ENCODE peak calls at places on chromosomes 4 and X, in six cellular contexts. C is AG10803, U is BE2C, R is uterus, Y is heart right ventricle, Z is choroid plexus epithelial cell. K is an unnamed sample.

GRCh38 chr4:115711575-115711974 is 598.2 kb upstream of the NDST4 start:
- DNase-seq in C (no peak), U (no peak), R (no peak), Y (no peak), Z (no peak), K (no peak)

GRCh38 chrX:11472381-11472780 is 179.2 kb downstream of the AMELX start:
- DNase-seq in C (no peak), U (no peak), R (no peak), Y (no peak), Z (no peak), K (peak; percentile 32)

GRCh38 chr4:91935217-91935616 is 368.5 kb upstream of the GRID2 start:
- DNase-seq in C (no peak), U (no peak), R (no peak), Y (no peak), Z (no peak), K (no peak)

GRCh38 chr4:113086172-113086695 is 36.8 kb downstream of the ANK2 start:
- DNase-seq in C (no peak), U (no peak), R (no peak), Y (no peak), Z (peak; percentile 3), K (no peak)

GRCh38 chr4:15034071-15034764 is 31.9 kb downstream of the CPEB2 start:
- DNase-seq in C (peak; percentile 42), U (peak; percentile 42), R (no peak), Y (peak; percentile 13), Z (peak; percentile 56), K (no peak)

GRCh38 chr4:109631709-109632108 is 71.5 kb downstream of the CASP6 start:
- DNase-seq in C (no peak), U (no peak), R (peak; percentile 38), Y (peak; percentile 8), Z (peak; percentile 57), K (no peak)

GRCh38 chr4:174948826-174949225 is 30.7 kb downstream of the ADAM29 start:
- DNase-seq in C (no peak), U (no peak), R (no peak), Y (no peak), Z (no peak), K (no peak)

GRCh38 chrX:154818916-154819770 is 13.9 kb upstream of the MPP1 start:
- DNase-seq in C (no peak), U (no peak), R (no peak), Y (no peak), Z (no peak), K (no peak)

GRCh38 chr4:76216975-76217814 is 3.6 kb upstream of the SCARB2 start:
- DNase-seq in C (no peak), U (no peak), R (no peak), Y (no peak), Z (no peak), K (no peak)

GRCh38 chr4:88291003-88291402 is 6.6 kb upstream of the PPM1K start:
- DNase-seq in C (no peak), U (no peak), R (peak; percentile 58), Y (peak; percentile 42), Z (peak; percentile 77), K (peak; percentile 36)

GRCh38 chr4:3462321-3462789 is 751 bp upstream of the DOK7 start:
- DNase-seq in C (no peak), U (no peak), R (no peak), Y (no peak), Z (no peak), K (no peak)

GRCh38 chr4:2254665-2255500 is 7.0 kb downstream of the MXD4 start:
- DNase-seq in C (no peak), U (peak; percentile 3), R (peak; percentile 13), Y (peak; percentile 3), Z (no peak), K (no peak)

GRCh38 chr4:145436114-145436513 is 45.5 kb upstream of the SMAD1 start:
- DNase-seq in C (no peak), U (no peak), R (no peak), Y (no peak), Z (no peak), K (no peak)

GRCh38 chrX:19862634-19863236 is 24.7 kb downstream of the SH3KBP1 start:
- DNase-seq in C (no peak), U (no peak), R (no peak), Y (no peak), Z (no peak), K (no peak)

GRCh38 chr4:92328095-92328494 is 24.3 kb downstream of the GRID2 start:
- DNase-seq in C (no peak), U (no peak), R (no peak), Y (no peak), Z (no peak), K (no peak)

GRCh38 chr4:158673633-158674032 is 1.5 kb downstream of the ETFDH start:
- DNase-seq in C (no peak), U (no peak), R (no peak), Y (no peak), Z (no peak), K (no peak)

GRCh38 chrX:125003746-125004446 is 315.8 kb upstream of the TEX13C start:
- DNase-seq in C (no peak), U (no peak), R (no peak), Y (no peak), Z (no peak), K (no peak)

GRCh38 chr4:101678180-101678579 is 112.3 kb upstream of the BANK1 start:
- DNase-seq in C (peak; percentile 5), U (no peak), R (no peak), Y (no peak), Z (no peak), K (no peak)

GRCh38 chr4:38119663-38120374 is 159.6 kb downstream of the PTTG2 start:
- DNase-seq in C (peak; percentile 64), U (no peak), R (no peak), Y (peak; percentile 49), Z (peak; percentile 87), K (peak; percentile 88)

GRCh38 chr4:139154134-139154421 is 22.9 kb downstream of the ELF2 start:
- DNase-seq in C (no peak), U (no peak), R (no peak), Y (no peak), Z (no peak), K (no peak)
- H3K4me3 ChIP-seq in C (no peak overlapping the region), U (no peak overlapping the region), R (no peak overlapping the region), Y (no peak overlapping the region), Z (no peak overlapping the region), K (no peak overlapping the region)

GRCh38 chr4:80107374-80107773 is 34.3 kb upstream of the ANTXR2 start:
- DNase-seq in C (no peak), U (no peak), R (no peak), Y (no peak), Z (peak; percentile 7), K (peak; percentile 43)

GRCh38 chr4:80113615-80114014 is 40.6 kb upstream of the ANTXR2 start:
- DNase-seq in C (no peak), U (no peak), R (no peak), Y (no peak), Z (no peak), K (no peak)

GRCh38 chr4:80112236-80112635 is 39.2 kb upstream of the ANTXR2 start:
- DNase-seq in C (peak; percentile 88), U (no peak), R (peak; percentile 20), Y (peak; percentile 19), Z (peak; percentile 22), K (no peak)

GRCh38 chr4:80114732-80115265 is 41.8 kb upstream of the ANTXR2 start:
- DNase-seq in C (no peak), U (no peak), R (no peak), Y (no peak), Z (no peak), K (no peak)

GRCh38 chr4:80111276-80111675 is 38.2 kb upstream of the ANTXR2 start:
- DNase-seq in C (no peak), U (no peak), R (no peak), Y (no peak), Z (no peak), K (no peak)
- TF ChIP-seq CTCF in C (no peak), U (no peak), R (no peak), Y (no peak), Z (no peak), K (no peak)

GRCh38 chr4:67885727-67886126 is 1.9 kb upstream of the TMPRSS11D start:
- DNase-seq in C (peak; percentile 85), U (no peak), R (no peak), Y (no peak), Z (peak; percentile 69), K (peak; percentile 91)

GRCh38 chr4:67881226-67881625 is 2.6 kb downstream of the TMPRSS11D start:
- DNase-seq in C (peak; percentile 4), U (no peak), R (no peak), Y (no peak), Z (no peak), K (no peak)

GRCh38 chr4:67883463-67883862 is 339 bp downstream of the TMPRSS11D start:
- DNase-seq in C (no peak), U (no peak), R (no peak), Y (no peak), Z (no peak), K (no peak)

GRCh38 chr4:67883902-67884301 is at the start of gene TMPRSS11D:
- DNase-seq in C (no peak), U (no peak), R (no peak), Y (no peak), Z (no peak), K (no peak)

DNA sequence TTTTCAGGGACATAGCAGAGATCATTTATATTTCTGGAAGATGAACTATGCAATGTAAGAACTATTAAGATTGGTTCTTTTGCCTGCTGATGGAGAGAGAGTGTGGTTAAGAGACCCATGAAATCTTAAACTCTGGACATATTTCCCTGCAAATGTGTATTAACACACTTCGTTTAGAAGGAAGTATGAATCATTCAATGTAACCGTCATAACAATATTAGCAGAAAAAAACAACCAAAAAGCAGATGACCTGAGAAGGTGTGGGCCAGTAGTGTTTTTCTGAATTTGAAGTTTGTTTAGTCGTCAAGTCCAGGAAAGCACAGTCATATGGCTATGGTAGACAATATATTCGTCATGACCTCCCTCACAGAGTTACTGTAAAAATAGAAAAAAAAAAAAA is 2.5 kb upstream of the TMPRSS11D start:
- DNase-seq in C (no peak), U (no peak), R (no peak), Y (no peak), Z (peak; percentile 54), K (peak; percentile 58)
- H3K4me3 ChIP-seq in C (no peak overlapping the region), U (no peak overlapping the region), R (no peak overlapping the region), Y (no peak overlapping the region), Z (no peak overlapping the region), K (no peak overlapping the region)

GRCh38 chrX:16144420-16144819 is 21.1 kb downstream of the GRPR start:
- DNase-seq in C (peak; percentile 13), U (no peak), R (no peak), Y (no peak), Z (no peak), K (no peak)
- TF ChIP-seq CTCF in C (no peak), U (no peak), R (no peak), Y (no peak), Z (no peak), K (no peak)

GRCh38 chr4:154998773-154999172 is 209.7 kb upstream of the NPY2R start:
- DNase-seq in C (no peak), U (no peak), R (no peak), Y (no peak), Z (no peak), K (no peak)
- H3K4me3 ChIP-seq in C (no peak overlapping the region), U (no peak overlapping the region), R (no peak overlapping the region), Y (no peak overlapping the region), Z (no peak overlapping the region), K (no peak overlapping the region)

GRCh38 chr4:98786866-98787265 is 128.5 kb upstream of the TSPAN5 start:
- DNase-seq in C (peak; percentile 20), U (no peak), R (no peak), Y (no peak), Z (peak; percentile 29), K (no peak)
- TF ChIP-seq CTCF in C (peak; percentile 21), U (peak; percentile 29), R (no peak), Y (no peak), Z (peak; percentile 40), K (peak; percentile 21)

K was measured in astrocyte of the spinal cord.